ENCODE peak calls at places on chromosomes 11 and 22, in seven cellular contexts. One of them, this sample, is unnamed. For H3K4me1, the result is how much of the 10 kb centered on the place peaks cover.

GRCh38 chr22:31579835-31580242 is 82.2 kb downstream of the PISD start:
- DNase-seq in stomach: no peak
- DNase-seq in uterus: no peak
- DNase-seq in astrocyte: no peak
- DNase-seq in suprapubic skin: no peak
- DNase-seq in A549: no peak
- DNase-seq in aorta: no peak
- DNase-seq in this sample: no peak

GRCh38 chr11:27716850-27717249 is 16.6 kb upstream of the BDNF start:
- DNase-seq in stomach: no peak
- DNase-seq in uterus: no peak
- DNase-seq in astrocyte: no peak
- DNase-seq in suprapubic skin: no peak
- DNase-seq in A549: no peak
- DNase-seq in aorta: no peak
- DNase-seq in this sample: no peak

GRCh38 chr11:61153593-61154090 is 7.6 kb downstream of the VPS37C start:
- DNase-seq in stomach: no peak
- DNase-seq in uterus: no peak
- DNase-seq in astrocyte: peak
- DNase-seq in suprapubic skin: no peak
- DNase-seq in A549: no peak
- DNase-seq in aorta: no peak
- DNase-seq in this sample: no peak

GRCh38 chr11:107563702-107564101 is 1.8 kb downstream of the ALKBH8 start:
- DNase-seq in stomach: no peak
- DNase-seq in uterus: no peak
- DNase-seq in astrocyte: peak
- DNase-seq in suprapubic skin: no peak
- DNase-seq in A549: peak
- DNase-seq in aorta: no peak
- DNase-seq in this sample: no peak

GRCh38 chr11:93477684-93478234 is 65.4 kb downstream of the SMCO4 start:
- DNase-seq in stomach: no peak
- DNase-seq in uterus: no peak
- DNase-seq in astrocyte: no peak
- DNase-seq in suprapubic skin: no peak
- DNase-seq in A549: no peak
- DNase-seq in aorta: no peak
- DNase-seq in this sample: no peak

GRCh38 chr11:5989203-5989602 is 2.4 kb upstream of the OR52L1 start:
- DNase-seq in stomach: no peak
- DNase-seq in uterus: no peak
- DNase-seq in astrocyte: no peak
- DNase-seq in suprapubic skin: no peak
- DNase-seq in A549: no peak
- DNase-seq in aorta: no peak
- DNase-seq in this sample: no peak

GRCh38 chr11:13357232-13357631 is 79.6 kb downstream of the BMAL1 start:
- DNase-seq in stomach: no peak
- DNase-seq in uterus: no peak
- DNase-seq in astrocyte: no peak
- DNase-seq in suprapubic skin: no peak
- DNase-seq in A549: no peak
- DNase-seq in aorta: no peak
- DNase-seq in this sample: no peak

GRCh38 chr11:10544491-10545470 is 3.8 kb upstream of the RNF141 start:
- DNase-seq in stomach: no peak
- DNase-seq in uterus: no peak
- DNase-seq in astrocyte: no peak
- DNase-seq in suprapubic skin: no peak
- DNase-seq in A549: no peak
- DNase-seq in aorta: no peak
- DNase-seq in this sample: peak

GRCh38 chr11:121356357-121356756 is 63.8 kb downstream of the SC5D start:
- DNase-seq in stomach: no peak
- DNase-seq in uterus: no peak
- DNase-seq in astrocyte: no peak
- DNase-seq in suprapubic skin: no peak
- DNase-seq in A549: no peak
- DNase-seq in aorta: no peak
- DNase-seq in this sample: no peak

GRCh38 chr11:9276571-9276970 is 11.4 kb upstream of the DENND5A start:
- DNase-seq in stomach: no peak
- DNase-seq in uterus: no peak
- DNase-seq in astrocyte: no peak
- DNase-seq in suprapubic skin: no peak
- DNase-seq in A549: no peak
- DNase-seq in aorta: peak
- DNase-seq in this sample: no peak

GRCh38 chr11:64120951-64121569 is 44.9 kb downstream of the MACROD1 start:
- DNase-seq in stomach: no peak
- DNase-seq in uterus: no peak
- DNase-seq in astrocyte: peak
- DNase-seq in suprapubic skin: no peak
- DNase-seq in A549: no peak
- DNase-seq in aorta: no peak
- DNase-seq in this sample: peak

GRCh38 chr11:117823294-117823940 is 1.1 kb downstream of the FXYD2 start:
- DNase-seq in stomach: no peak
- DNase-seq in uterus: peak
- DNase-seq in astrocyte: no peak
- DNase-seq in suprapubic skin: peak
- DNase-seq in A549: no peak
- DNase-seq in aorta: peak
- DNase-seq in this sample: peak

GRCh38 chr11:19558189-19558986 is 154.2 kb upstream of the NAV2 start:
- DNase-seq in stomach: no peak
- DNase-seq in uterus: no peak
- DNase-seq in astrocyte: no peak
- DNase-seq in suprapubic skin: no peak
- DNase-seq in A549: no peak
- DNase-seq in aorta: no peak
- DNase-seq in this sample: no peak

GRCh38 chr11:47003180-47003877 is 66.8 kb downstream of the CSTPP1 start:
- DNase-seq in stomach: no peak
- DNase-seq in uterus: no peak
- DNase-seq in astrocyte: no peak
- DNase-seq in suprapubic skin: no peak
- DNase-seq in A549: no peak
- DNase-seq in aorta: no peak
- DNase-seq in this sample: peak

GRCh38 chr22:32353840-32354239 is 3.8 kb upstream of the RFPL3 start:
- DNase-seq in stomach: no peak
- DNase-seq in uterus: no peak
- DNase-seq in astrocyte: no peak
- DNase-seq in suprapubic skin: no peak
- DNase-seq in A549: no peak
- DNase-seq in aorta: no peak
- DNase-seq in this sample: no peak

GRCh38 chr11:17395554-17395961 is 7.1 kb upstream of the KCNJ11 start:
- DNase-seq in stomach: no peak
- DNase-seq in uterus: no peak
- DNase-seq in astrocyte: no peak
- DNase-seq in suprapubic skin: no peak
- DNase-seq in A549: no peak
- DNase-seq in aorta: no peak
- DNase-seq in this sample: no peak

GRCh38 chr11:26105762-26106423 is 226.0 kb upstream of the ANO3 start:
- DNase-seq in stomach: no peak
- DNase-seq in uterus: no peak
- DNase-seq in astrocyte: no peak
- DNase-seq in suprapubic skin: no peak
- DNase-seq in A549: no peak
- DNase-seq in aorta: no peak
- DNase-seq in this sample: no peak

GRCh38 chr22:49632199-49633009 is 195.3 kb downstream of the BRD1 start:
- DNase-seq in stomach: peak
- DNase-seq in uterus: no peak
- DNase-seq in astrocyte: peak
- DNase-seq in suprapubic skin: no peak
- DNase-seq in A549: peak
- DNase-seq in aorta: no peak
- DNase-seq in this sample: peak

GRCh38 chr11:44388828-44389645 is 79.1 kb upstream of the ALX4 start:
- DNase-seq in stomach: no peak
- DNase-seq in uterus: no peak
- DNase-seq in astrocyte: no peak
- DNase-seq in suprapubic skin: no peak
- DNase-seq in A549: no peak
- DNase-seq in aorta: no peak
- DNase-seq in this sample: no peak

GRCh38 chr22:45576730-45577464 is 74.2 kb downstream of the FBLN1 start:
- DNase-seq in stomach: no peak
- DNase-seq in uterus: no peak
- DNase-seq in astrocyte: no peak
- DNase-seq in suprapubic skin: no peak
- DNase-seq in A549: no peak
- DNase-seq in aorta: peak
- DNase-seq in this sample: peak

GRCh38 chr22:43827926-43828710 is 16.0 kb upstream of the EFCAB6 start:
- DNase-seq in stomach: peak
- DNase-seq in uterus: no peak
- DNase-seq in astrocyte: no peak
- DNase-seq in suprapubic skin: no peak
- DNase-seq in A549: no peak
- DNase-seq in aorta: peak
- DNase-seq in this sample: peak

GRCh38 chr11:85472953-85473352 is 154.2 kb downstream of the DLG2 start:
- DNase-seq in stomach: no peak
- DNase-seq in uterus: no peak
- DNase-seq in astrocyte: no peak
- DNase-seq in suprapubic skin: peak
- DNase-seq in A549: no peak
- DNase-seq in aorta: no peak
- DNase-seq in this sample: no peak

DNA sequence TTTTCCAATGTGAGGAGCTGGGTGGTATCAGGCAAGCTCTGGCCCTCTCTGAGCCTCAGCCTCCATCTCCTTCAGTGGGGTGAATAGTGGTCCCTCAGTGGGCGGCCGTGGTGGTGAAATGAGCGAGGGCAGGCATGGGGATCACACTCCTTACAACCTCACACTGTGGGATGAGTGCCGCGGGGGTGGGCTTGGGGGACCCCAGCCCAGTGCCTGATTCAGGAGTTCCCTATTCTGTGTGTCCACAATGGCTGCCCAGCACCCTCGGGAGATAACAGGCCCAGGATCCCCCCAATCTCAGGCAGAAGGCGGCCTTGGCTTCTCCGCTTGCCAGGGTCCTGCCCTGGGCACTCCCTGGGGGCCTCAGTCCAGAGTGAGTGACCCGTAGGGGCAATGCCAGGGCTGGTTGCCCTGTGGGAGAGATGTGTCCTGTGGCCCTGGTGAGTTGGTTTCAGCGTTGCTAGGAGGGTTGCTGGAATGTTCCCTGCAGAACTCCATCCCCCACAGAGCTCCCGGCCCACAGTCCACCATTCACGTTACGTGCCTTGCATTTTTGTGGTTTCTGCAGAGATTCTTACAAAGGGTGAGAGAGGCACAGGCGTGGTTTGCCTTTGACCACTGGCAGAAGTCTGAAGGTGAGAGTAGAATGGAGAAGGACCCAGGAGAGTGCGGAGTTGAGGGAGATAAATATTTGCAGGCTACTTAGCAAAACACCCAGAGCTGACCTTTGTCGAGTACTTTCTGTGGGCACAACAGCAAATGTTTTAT is 2.9 kb downstream of the ALDH3B1 start:
- DNase-seq in stomach: no peak
- DNase-seq in uterus: no peak
- DNase-seq in astrocyte: peak
- DNase-seq in suprapubic skin: no peak
- DNase-seq in A549: peak
- DNase-seq in aorta: peak
- DNase-seq in this sample: peak
- H3K4me3 ChIP-seq in stomach: no peak
- H3K4me3 ChIP-seq in uterus: no peak
- H3K4me3 ChIP-seq in astrocyte: peak
- H3K4me3 ChIP-seq in suprapubic skin: no peak
- H3K4me3 ChIP-seq in A549: peak
- H3K4me3 ChIP-seq in aorta: no peak
- H3K4me3 ChIP-seq in this sample: no peak

GRCh38 chr11:67302571-67303131 is 679 bp upstream of the SSH3 start:
- DNase-seq in stomach: peak
- DNase-seq in uterus: peak
- DNase-seq in astrocyte: no peak
- DNase-seq in suprapubic skin: peak
- DNase-seq in A549: no peak
- DNase-seq in aorta: peak
- DNase-seq in this sample: peak
- H3K4me1 ChIP-seq in stomach: under half
- H3K4me1 ChIP-seq in uterus: under half
- H3K4me1 ChIP-seq in astrocyte: under half
- H3K4me1 ChIP-seq in suprapubic skin: under half
- H3K4me1 ChIP-seq in A549: under half
- H3K4me1 ChIP-seq in aorta: under half
- H3K4me1 ChIP-seq in this sample: under half

DNA sequence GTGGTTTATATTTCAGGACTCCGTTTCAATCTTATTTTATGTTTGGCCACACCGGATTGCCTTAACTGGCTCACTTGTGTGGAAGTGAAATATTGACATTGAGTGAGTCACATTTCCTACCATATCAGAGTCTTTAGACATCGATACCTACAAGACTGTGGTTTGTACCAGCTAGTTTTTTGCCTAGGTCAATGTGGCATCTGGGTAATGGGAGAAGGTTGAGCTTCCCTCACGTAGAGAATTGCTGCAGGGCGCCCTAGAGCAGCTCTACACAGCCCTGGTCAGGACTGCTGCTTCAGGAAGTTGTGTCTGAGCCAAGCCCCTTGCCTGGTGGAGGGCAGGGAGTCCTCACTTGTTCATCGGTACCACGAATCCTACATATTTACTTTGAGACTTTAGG is 1.6 kb downstream of the GRAMD1B start:
- DNase-seq in stomach: no peak
- DNase-seq in uterus: no peak
- DNase-seq in astrocyte: no peak
- DNase-seq in suprapubic skin: no peak
- DNase-seq in A549: peak
- DNase-seq in aorta: no peak
- DNase-seq in this sample: no peak
- H3K4me3 ChIP-seq in stomach: peak
- H3K4me3 ChIP-seq in uterus: no peak
- H3K4me3 ChIP-seq in astrocyte: peak
- H3K4me3 ChIP-seq in suprapubic skin: no peak
- H3K4me3 ChIP-seq in A549: peak
- H3K4me3 ChIP-seq in aorta: no peak
- H3K4me3 ChIP-seq in this sample: no peak

DNA sequence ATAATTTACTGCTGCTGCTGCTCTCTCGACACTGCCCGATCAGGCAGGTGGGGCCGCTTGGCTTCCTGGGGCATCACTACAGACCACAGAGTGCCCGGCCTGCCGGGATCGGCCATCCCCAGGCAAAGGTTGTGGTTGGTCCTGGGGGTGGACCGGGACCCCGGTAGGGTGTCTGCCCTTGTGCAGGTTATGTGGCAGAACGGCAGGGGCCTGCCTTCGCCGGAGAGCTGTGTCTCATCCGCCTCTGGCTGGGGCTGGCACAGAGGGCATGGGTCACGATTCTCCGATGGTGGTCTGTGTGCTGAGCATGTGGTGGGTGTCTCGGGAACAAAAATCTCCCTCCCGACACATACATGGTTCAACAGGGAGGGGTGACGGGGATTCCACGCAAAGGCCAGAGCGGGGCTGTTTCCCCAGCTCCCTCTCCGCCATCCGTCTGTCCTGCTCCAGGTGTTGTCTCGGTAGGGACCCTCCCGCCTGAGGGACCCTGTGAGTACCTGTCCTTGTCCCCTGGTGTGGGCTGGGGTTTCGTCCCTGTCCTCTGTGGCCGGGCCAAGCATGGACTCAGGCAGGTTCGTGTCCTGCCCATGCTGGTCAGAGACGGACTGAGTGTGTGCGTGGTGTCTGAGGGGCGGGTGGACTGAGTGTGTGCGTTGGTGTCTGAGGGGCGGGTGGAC is 7.8 kb downstream of the GRAMD4 start:
- DNase-seq in stomach: no peak
- DNase-seq in uterus: no peak
- DNase-seq in astrocyte: no peak
- DNase-seq in suprapubic skin: no peak
- DNase-seq in A549: no peak
- DNase-seq in aorta: peak
- DNase-seq in this sample: peak
- H3K4me1 ChIP-seq in stomach: under half
- H3K4me1 ChIP-seq in uterus: under half
- H3K4me1 ChIP-seq in astrocyte: under half
- H3K4me1 ChIP-seq in suprapubic skin: under half
- H3K4me1 ChIP-seq in A549: under half
- H3K4me1 ChIP-seq in aorta: under half
- H3K4me1 ChIP-seq in this sample: under half

This sample was measured in right cardiac atrium.